ENCODE peak calls at places on chromosomes 4 and X, in six cellular contexts. One of them, this sample, is unnamed. For H3K9me3, the result is how much of the 10 kb centered on the place peaks cover.

GRCh38 chrX:51456814-51457213 is 39.6 kb downstream of the NUDT11 start:
- DNase-seq in heart right ventricle: no peak
- DNase-seq in heart left ventricle: no peak
- DNase-seq in colonic mucosa: no peak
- DNase-seq in CD4-positive, alpha-beta T cell: no peak
- DNase-seq in fibroblast of lung: no peak
- DNase-seq in this sample: no peak

GRCh38 chrX:125651426-125651825 is 331.8 kb downstream of the TEX13C start:
- DNase-seq in heart right ventricle: no peak
- DNase-seq in heart left ventricle: no peak
- DNase-seq in colonic mucosa: no peak
- DNase-seq in CD4-positive, alpha-beta T cell: no peak
- DNase-seq in fibroblast of lung: no peak
- DNase-seq in this sample: no peak

GRCh38 chr4:169251291-169252235 is 19.2 kb downstream of the SH3RF1 start:
- DNase-seq in heart right ventricle: no peak
- DNase-seq in heart left ventricle: no peak
- DNase-seq in colonic mucosa: peak
- DNase-seq in CD4-positive, alpha-beta T cell: no peak
- DNase-seq in fibroblast of lung: no peak
- DNase-seq in this sample: no peak

GRCh38 chrX:134406977-134407376 is 53.0 kb upstream of the HPRT1 start:
- DNase-seq in heart right ventricle: no peak
- DNase-seq in heart left ventricle: no peak
- DNase-seq in colonic mucosa: no peak
- DNase-seq in CD4-positive, alpha-beta T cell: no peak
- DNase-seq in fibroblast of lung: no peak
- DNase-seq in this sample: no peak

GRCh38 chrX:7270018-7270417 is 122.1 kb upstream of the PUDP start:
- DNase-seq in heart right ventricle: no peak
- DNase-seq in heart left ventricle: no peak
- DNase-seq in colonic mucosa: no peak
- DNase-seq in CD4-positive, alpha-beta T cell: no peak
- DNase-seq in fibroblast of lung: peak
- DNase-seq in this sample: no peak

GRCh38 chr4:187389420-187389819 is 606.2 kb upstream of the ZFP42 start:
- DNase-seq in heart right ventricle: no peak
- DNase-seq in heart left ventricle: no peak
- DNase-seq in colonic mucosa: no peak
- DNase-seq in CD4-positive, alpha-beta T cell: no peak
- DNase-seq in fibroblast of lung: no peak
- DNase-seq in this sample: no peak

GRCh38 chr4:145735330-145735638 is 55.3 kb downstream of the C4orf51 start:
- DNase-seq in heart right ventricle: no peak
- DNase-seq in heart left ventricle: no peak
- DNase-seq in colonic mucosa: no peak
- DNase-seq in CD4-positive, alpha-beta T cell: no peak
- DNase-seq in fibroblast of lung: peak
- DNase-seq in this sample: no peak

GRCh38 chr4:40349561-40350198 is 14.5 kb downstream of the CHRNA9 start:
- DNase-seq in heart right ventricle: no peak
- DNase-seq in heart left ventricle: no peak
- DNase-seq in colonic mucosa: no peak
- DNase-seq in CD4-positive, alpha-beta T cell: no peak
- DNase-seq in fibroblast of lung: no peak
- DNase-seq in this sample: no peak

GRCh38 chrX:120090208-120090607 is 12.7 kb upstream of the RHOXF2B start:
- DNase-seq in heart right ventricle: no peak
- DNase-seq in heart left ventricle: no peak
- DNase-seq in colonic mucosa: no peak
- DNase-seq in CD4-positive, alpha-beta T cell: no peak
- DNase-seq in fibroblast of lung: no peak
- DNase-seq in this sample: no peak

DNA sequence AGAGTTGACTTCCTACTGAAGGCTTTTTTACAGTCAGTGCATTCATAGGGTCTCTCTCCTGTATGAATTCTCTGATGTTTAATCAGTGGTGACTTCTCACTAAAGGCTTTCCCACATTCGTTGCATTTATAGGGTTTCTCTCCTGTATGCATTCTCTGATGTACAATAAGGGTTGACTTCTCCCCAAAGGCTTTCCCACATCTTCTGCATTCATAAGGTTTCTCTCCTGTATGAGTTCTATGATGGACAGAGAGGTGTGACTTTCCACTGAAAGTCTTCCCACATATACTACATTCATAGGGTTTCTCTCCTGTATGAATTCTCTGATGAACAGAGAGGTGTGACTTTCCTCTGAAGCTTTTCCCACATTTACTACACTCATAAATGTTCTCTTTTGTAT is 45.2 kb downstream of the ZNF674 start:
- DNase-seq in heart right ventricle: no peak
- DNase-seq in heart left ventricle: no peak
- DNase-seq in colonic mucosa: no peak
- DNase-seq in CD4-positive, alpha-beta T cell: no peak
- DNase-seq in fibroblast of lung: peak
- DNase-seq in this sample: no peak
- H3K9me3 ChIP-seq in heart right ventricle: under half
- H3K9me3 ChIP-seq in heart left ventricle: under half
- H3K9me3 ChIP-seq in colonic mucosa: under half
- H3K9me3 ChIP-seq in CD4-positive, alpha-beta T cell: half or more
- H3K9me3 ChIP-seq in fibroblast of lung: under half
- H3K9me3 ChIP-seq in this sample: under half

DNA sequence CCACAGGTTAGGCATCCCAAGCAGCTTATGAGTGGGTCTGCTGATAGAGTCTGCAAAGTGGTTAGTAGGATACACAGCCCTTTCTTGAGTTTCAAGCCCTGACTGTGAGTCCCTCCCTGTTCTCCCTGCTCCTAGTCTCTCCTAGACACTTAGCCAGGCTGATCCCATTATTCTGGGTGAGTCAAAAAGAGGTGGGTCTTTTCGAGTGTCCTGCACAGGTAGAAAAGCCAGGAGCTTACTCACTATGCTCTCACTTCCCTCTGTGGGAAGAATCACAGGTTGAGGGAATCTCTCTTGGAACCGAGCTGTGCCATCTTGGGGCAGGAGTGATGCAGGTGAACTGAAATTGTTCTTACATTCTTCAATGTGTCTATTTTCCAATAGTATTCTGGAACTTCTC is 29.7 kb downstream of the SCLT1 start:
- DNase-seq in heart right ventricle: no peak
- DNase-seq in heart left ventricle: no peak
- DNase-seq in colonic mucosa: no peak
- DNase-seq in CD4-positive, alpha-beta T cell: no peak
- DNase-seq in fibroblast of lung: no peak
- DNase-seq in this sample: no peak
- H3K9me3 ChIP-seq in heart right ventricle: under half
- H3K9me3 ChIP-seq in heart left ventricle: under half
- H3K9me3 ChIP-seq in colonic mucosa: under half
- H3K9me3 ChIP-seq in CD4-positive, alpha-beta T cell: under half
- H3K9me3 ChIP-seq in fibroblast of lung: under half
- H3K9me3 ChIP-seq in this sample: under half

GRCh38 chrX:152450076-152450475 is 1.0 kb downstream of the GABRA3 start:
- DNase-seq in heart right ventricle: no peak
- DNase-seq in heart left ventricle: no peak
- DNase-seq in colonic mucosa: no peak
- DNase-seq in CD4-positive, alpha-beta T cell: no peak
- DNase-seq in fibroblast of lung: no peak
- DNase-seq in this sample: no peak
- H3K9me3 ChIP-seq in heart right ventricle: under half
- H3K9me3 ChIP-seq in heart left ventricle: under half
- H3K9me3 ChIP-seq in colonic mucosa: under half
- H3K9me3 ChIP-seq in CD4-positive, alpha-beta T cell: under half
- H3K9me3 ChIP-seq in fibroblast of lung: under half
- H3K9me3 ChIP-seq in this sample: under half

DNA sequence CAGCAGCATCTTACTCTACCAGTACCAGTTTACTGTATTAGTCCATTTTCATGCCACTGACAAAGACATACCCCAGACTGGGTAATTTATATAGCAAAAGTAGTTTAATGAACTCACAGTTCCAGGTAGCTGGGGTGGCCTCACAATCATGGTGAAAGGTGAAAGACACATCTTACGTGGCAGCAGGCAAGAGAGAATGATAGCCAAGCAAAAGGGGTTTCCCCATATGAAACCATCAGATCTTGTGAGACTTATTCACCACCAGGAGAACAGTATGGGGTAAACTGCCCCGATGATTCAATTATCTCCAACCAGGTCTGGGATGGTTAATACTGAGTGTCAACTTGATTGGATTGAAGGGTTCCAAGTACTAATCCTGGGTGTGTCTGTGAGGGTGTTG is 69.3 kb downstream of the YIPF6 start:
- DNase-seq in heart right ventricle: no peak
- DNase-seq in heart left ventricle: no peak
- DNase-seq in colonic mucosa: no peak
- DNase-seq in CD4-positive, alpha-beta T cell: no peak
- DNase-seq in fibroblast of lung: no peak
- DNase-seq in this sample: no peak
- H3K9me3 ChIP-seq in heart right ventricle: under half
- H3K9me3 ChIP-seq in heart left ventricle: under half
- H3K9me3 ChIP-seq in colonic mucosa: under half
- H3K9me3 ChIP-seq in CD4-positive, alpha-beta T cell: under half
- H3K9me3 ChIP-seq in fibroblast of lung: under half
- H3K9me3 ChIP-seq in this sample: under half

This sample was measured in T-helper 17 cell.